ENCODE peak calls at places on chromosomes 2 and 18, in six cellular contexts. One of them, this sample, is unnamed.

GRCh38 chr18:62637807-62638687 is 77.3 kb upstream of the PHLPP1 start:
- DNase-seq in NCI-H2029 treated with DMSO at 0.1 percent for 48 hours: no peak
- DNase-seq in occipital lobe: no peak
- DNase-seq in type B pancreatic cell: no peak
- DNase-seq in HFF-Myc: no peak
- DNase-seq in activated CD8-positive, alpha-beta memory T cell treated with anti-CD3 and anti-CD28 coated beads, Interleukin-2, amount 10 ng/mL, durations not matched to agents 7 days and 5 days: peak
- DNase-seq in this sample: no peak

GRCh38 chr2:219387284-219388126 is at the start of gene DNPEP:
- DNase-seq in activated CD8-positive, alpha-beta memory T cell treated with anti-CD3 and anti-CD28 coated beads, Interleukin-2, amount 10 ng/mL, durations not matched to agents 7 days and 5 days: peak
- DNase-seq in type B pancreatic cell: peak
- DNase-seq in occipital lobe: peak
- DNase-seq in HFF-Myc: peak
- DNase-seq in NCI-H2029 treated with DMSO at 0.1 percent for 48 hours: no peak
- DNase-seq in this sample: peak

GRCh38 chr2:226760412-226761194 is 39.0 kb downstream of the IRS1 start:
- DNase-seq in activated CD8-positive, alpha-beta memory T cell treated with anti-CD3 and anti-CD28 coated beads, Interleukin-2, amount 10 ng/mL, durations not matched to agents 7 days and 5 days: no peak
- DNase-seq in occipital lobe: no peak
- DNase-seq in type B pancreatic cell: no peak
- DNase-seq in NCI-H2029 treated with DMSO at 0.1 percent for 48 hours: no peak
- DNase-seq in HFF-Myc: peak
- DNase-seq in this sample: no peak

GRCh38 chr2:158598856-158599517 is 142.2 kb downstream of the PKP4 start:
- DNase-seq in NCI-H2029 treated with DMSO at 0.1 percent for 48 hours: peak
- DNase-seq in type B pancreatic cell: no peak
- DNase-seq in activated CD8-positive, alpha-beta memory T cell treated with anti-CD3 and anti-CD28 coated beads, Interleukin-2, amount 10 ng/mL, durations not matched to agents 7 days and 5 days: no peak
- DNase-seq in occipital lobe: no peak
- DNase-seq in HFF-Myc: no peak
- DNase-seq in this sample: no peak

GRCh38 chr2:62913311-62913710 is 137.3 kb upstream of the OTX1 start:
- DNase-seq in type B pancreatic cell: no peak
- DNase-seq in activated CD8-positive, alpha-beta memory T cell treated with anti-CD3 and anti-CD28 coated beads, Interleukin-2, amount 10 ng/mL, durations not matched to agents 7 days and 5 days: no peak
- DNase-seq in HFF-Myc: no peak
- DNase-seq in occipital lobe: no peak
- DNase-seq in NCI-H2029 treated with DMSO at 0.1 percent for 48 hours: no peak
- DNase-seq in this sample: no peak

GRCh38 chr2:208496129-208496528 is 89.5 kb downstream of the PTH2R start:
- DNase-seq in NCI-H2029 treated with DMSO at 0.1 percent for 48 hours: no peak
- DNase-seq in HFF-Myc: no peak
- DNase-seq in occipital lobe: no peak
- DNase-seq in activated CD8-positive, alpha-beta memory T cell treated with anti-CD3 and anti-CD28 coated beads, Interleukin-2, amount 10 ng/mL, durations not matched to agents 7 days and 5 days: no peak
- DNase-seq in type B pancreatic cell: no peak
- DNase-seq in this sample: no peak

GRCh38 chr2:101667823-101668222 is 29.7 kb upstream of the MAP4K4 start:
- DNase-seq in HFF-Myc: no peak
- DNase-seq in occipital lobe: no peak
- DNase-seq in activated CD8-positive, alpha-beta memory T cell treated with anti-CD3 and anti-CD28 coated beads, Interleukin-2, amount 10 ng/mL, durations not matched to agents 7 days and 5 days: no peak
- DNase-seq in type B pancreatic cell: no peak
- DNase-seq in NCI-H2029 treated with DMSO at 0.1 percent for 48 hours: no peak
- DNase-seq in this sample: no peak

GRCh38 chr18:63082661-63083531 is 236.7 kb downstream of the BCL2 start:
- DNase-seq in HFF-Myc: no peak
- DNase-seq in activated CD8-positive, alpha-beta memory T cell treated with anti-CD3 and anti-CD28 coated beads, Interleukin-2, amount 10 ng/mL, durations not matched to agents 7 days and 5 days: no peak
- DNase-seq in type B pancreatic cell: peak
- DNase-seq in NCI-H2029 treated with DMSO at 0.1 percent for 48 hours: no peak
- DNase-seq in occipital lobe: no peak
- DNase-seq in this sample: no peak

GRCh38 chr18:80023173-80023572 is 11.1 kb upstream of the RBFA start:
- DNase-seq in activated CD8-positive, alpha-beta memory T cell treated with anti-CD3 and anti-CD28 coated beads, Interleukin-2, amount 10 ng/mL, durations not matched to agents 7 days and 5 days: no peak
- DNase-seq in NCI-H2029 treated with DMSO at 0.1 percent for 48 hours: no peak
- DNase-seq in occipital lobe: no peak
- DNase-seq in HFF-Myc: no peak
- DNase-seq in type B pancreatic cell: no peak
- DNase-seq in this sample: no peak

GRCh38 chr2:241867776-241868420 is 1.6 kb upstream of the RTP5 start:
- DNase-seq in type B pancreatic cell: no peak
- DNase-seq in HFF-Myc: no peak
- DNase-seq in activated CD8-positive, alpha-beta memory T cell treated with anti-CD3 and anti-CD28 coated beads, Interleukin-2, amount 10 ng/mL, durations not matched to agents 7 days and 5 days: peak
- DNase-seq in NCI-H2029 treated with DMSO at 0.1 percent for 48 hours: no peak
- DNase-seq in occipital lobe: no peak
- DNase-seq in this sample: no peak

GRCh38 chr2:43021791-43022500 is 204.5 kb downstream of the ZFP36L2 start:
- DNase-seq in activated CD8-positive, alpha-beta memory T cell treated with anti-CD3 and anti-CD28 coated beads, Interleukin-2, amount 10 ng/mL, durations not matched to agents 7 days and 5 days: no peak
- DNase-seq in NCI-H2029 treated with DMSO at 0.1 percent for 48 hours: no peak
- DNase-seq in occipital lobe: peak
- DNase-seq in HFF-Myc: no peak
- DNase-seq in type B pancreatic cell: no peak
- DNase-seq in this sample: no peak

GRCh38 chr2:188695953-188696352 is 278.2 kb upstream of the COL3A1 start:
- DNase-seq in NCI-H2029 treated with DMSO at 0.1 percent for 48 hours: no peak
- DNase-seq in type B pancreatic cell: no peak
- DNase-seq in HFF-Myc: no peak
- DNase-seq in occipital lobe: no peak
- DNase-seq in activated CD8-positive, alpha-beta memory T cell treated with anti-CD3 and anti-CD28 coated beads, Interleukin-2, amount 10 ng/mL, durations not matched to agents 7 days and 5 days: no peak
- DNase-seq in this sample: no peak

GRCh38 chr2:190809876-190810525 is 70.6 kb upstream of the GLS start:
- DNase-seq in HFF-Myc: no peak
- DNase-seq in occipital lobe: no peak
- DNase-seq in type B pancreatic cell: no peak
- DNase-seq in NCI-H2029 treated with DMSO at 0.1 percent for 48 hours: no peak
- DNase-seq in activated CD8-positive, alpha-beta memory T cell treated with anti-CD3 and anti-CD28 coated beads, Interleukin-2, amount 10 ng/mL, durations not matched to agents 7 days and 5 days: no peak
- DNase-seq in this sample: no peak

GRCh38 chr2:120452131-120452530 is 106.2 kb downstream of the INHBB start:
- DNase-seq in NCI-H2029 treated with DMSO at 0.1 percent for 48 hours: no peak
- DNase-seq in type B pancreatic cell: no peak
- DNase-seq in activated CD8-positive, alpha-beta memory T cell treated with anti-CD3 and anti-CD28 coated beads, Interleukin-2, amount 10 ng/mL, durations not matched to agents 7 days and 5 days: no peak
- DNase-seq in HFF-Myc: no peak
- DNase-seq in occipital lobe: no peak
- DNase-seq in this sample: no peak

GRCh38 chr2:189798312-189799029 is 14.2 kb downstream of the PMS1 start:
- DNase-seq in occipital lobe: no peak
- DNase-seq in activated CD8-positive, alpha-beta memory T cell treated with anti-CD3 and anti-CD28 coated beads, Interleukin-2, amount 10 ng/mL, durations not matched to agents 7 days and 5 days: no peak
- DNase-seq in type B pancreatic cell: no peak
- DNase-seq in HFF-Myc: no peak
- DNase-seq in NCI-H2029 treated with DMSO at 0.1 percent for 48 hours: no peak
- DNase-seq in this sample: no peak

GRCh38 chr2:72144746-72145657 is 2.7 kb downstream of the CYP26B1 start:
- DNase-seq in occipital lobe: no peak
- DNase-seq in NCI-H2029 treated with DMSO at 0.1 percent for 48 hours: no peak
- DNase-seq in HFF-Myc: no peak
- DNase-seq in activated CD8-positive, alpha-beta memory T cell treated with anti-CD3 and anti-CD28 coated beads, Interleukin-2, amount 10 ng/mL, durations not matched to agents 7 days and 5 days: peak
- DNase-seq in type B pancreatic cell: peak
- DNase-seq in this sample: no peak

GRCh38 chr2:31764169-31764568 is 183.4 kb upstream of the SRD5A2 start:
- DNase-seq in type B pancreatic cell: no peak
- DNase-seq in HFF-Myc: peak
- DNase-seq in activated CD8-positive, alpha-beta memory T cell treated with anti-CD3 and anti-CD28 coated beads, Interleukin-2, amount 10 ng/mL, durations not matched to agents 7 days and 5 days: no peak
- DNase-seq in NCI-H2029 treated with DMSO at 0.1 percent for 48 hours: no peak
- DNase-seq in occipital lobe: no peak
- DNase-seq in this sample: no peak

GRCh38 chr2:217360781-217361485 is 501.1 kb upstream of the TNP1 start:
- DNase-seq in HFF-Myc: peak
- DNase-seq in activated CD8-positive, alpha-beta memory T cell treated with anti-CD3 and anti-CD28 coated beads, Interleukin-2, amount 10 ng/mL, durations not matched to agents 7 days and 5 days: no peak
- DNase-seq in NCI-H2029 treated with DMSO at 0.1 percent for 48 hours: no peak
- DNase-seq in type B pancreatic cell: no peak
- DNase-seq in occipital lobe: no peak
- DNase-seq in this sample: peak

GRCh38 chr18:62643181-62643580 is 72.2 kb upstream of the PHLPP1 start:
- DNase-seq in type B pancreatic cell: no peak
- DNase-seq in occipital lobe: no peak
- DNase-seq in HFF-Myc: no peak
- DNase-seq in activated CD8-positive, alpha-beta memory T cell treated with anti-CD3 and anti-CD28 coated beads, Interleukin-2, amount 10 ng/mL, durations not matched to agents 7 days and 5 days: no peak
- DNase-seq in NCI-H2029 treated with DMSO at 0.1 percent for 48 hours: no peak
- DNase-seq in this sample: no peak

GRCh38 chr18:51070545-51070944 is 40.5 kb downstream of the SMAD4 start:
- DNase-seq in occipital lobe: no peak
- DNase-seq in activated CD8-positive, alpha-beta memory T cell treated with anti-CD3 and anti-CD28 coated beads, Interleukin-2, amount 10 ng/mL, durations not matched to agents 7 days and 5 days: no peak
- DNase-seq in NCI-H2029 treated with DMSO at 0.1 percent for 48 hours: no peak
- DNase-seq in HFF-Myc: peak
- DNase-seq in type B pancreatic cell: no peak
- DNase-seq in this sample: no peak

GRCh38 chr2:241358470-241358869 is 2.4 kb downstream of the FARP2 start:
- DNase-seq in occipital lobe: no peak
- DNase-seq in type B pancreatic cell: no peak
- DNase-seq in activated CD8-positive, alpha-beta memory T cell treated with anti-CD3 and anti-CD28 coated beads, Interleukin-2, amount 10 ng/mL, durations not matched to agents 7 days and 5 days: no peak
- DNase-seq in NCI-H2029 treated with DMSO at 0.1 percent for 48 hours: no peak
- DNase-seq in HFF-Myc: no peak
- DNase-seq in this sample: no peak

GRCh38 chr2:134277223-134277622 is 23.4 kb downstream of the MGAT5 start:
- DNase-seq in NCI-H2029 treated with DMSO at 0.1 percent for 48 hours: no peak
- DNase-seq in type B pancreatic cell: no peak
- DNase-seq in occipital lobe: no peak
- DNase-seq in HFF-Myc: no peak
- DNase-seq in activated CD8-positive, alpha-beta memory T cell treated with anti-CD3 and anti-CD28 coated beads, Interleukin-2, amount 10 ng/mL, durations not matched to agents 7 days and 5 days: no peak
- DNase-seq in this sample: no peak

GRCh38 chr18:44895176-44895798 is 214.6 kb downstream of the SETBP1 start:
- DNase-seq in HFF-Myc: peak
- DNase-seq in activated CD8-positive, alpha-beta memory T cell treated with anti-CD3 and anti-CD28 coated beads, Interleukin-2, amount 10 ng/mL, durations not matched to agents 7 days and 5 days: peak
- DNase-seq in NCI-H2029 treated with DMSO at 0.1 percent for 48 hours: no peak
- DNase-seq in type B pancreatic cell: no peak
- DNase-seq in occipital lobe: no peak
- DNase-seq in this sample: no peak

GRCh38 chr2:217864960-217865359 is 137.8 kb downstream of the TNS1 start:
- DNase-seq in occipital lobe: no peak
- DNase-seq in activated CD8-positive, alpha-beta memory T cell treated with anti-CD3 and anti-CD28 coated beads, Interleukin-2, amount 10 ng/mL, durations not matched to agents 7 days and 5 days: no peak
- DNase-seq in HFF-Myc: no peak
- DNase-seq in NCI-H2029 treated with DMSO at 0.1 percent for 48 hours: no peak
- DNase-seq in type B pancreatic cell: no peak
- DNase-seq in this sample: no peak

GRCh38 chr2:225037374-225038075 is 4.7 kb downstream of the DOCK10 start:
- DNase-seq in occipital lobe: no peak
- DNase-seq in HFF-Myc: no peak
- DNase-seq in type B pancreatic cell: no peak
- DNase-seq in activated CD8-positive, alpha-beta memory T cell treated with anti-CD3 and anti-CD28 coated beads, Interleukin-2, amount 10 ng/mL, durations not matched to agents 7 days and 5 days: no peak
- DNase-seq in NCI-H2029 treated with DMSO at 0.1 percent for 48 hours: no peak
- DNase-seq in this sample: no peak